ENCODE peak calls at places on chromosomes 4 and X, in six cellular contexts. L is MM.1S, B is fibroblast of lung, D is astrocyte, P is uterus, K is spleen. G is an unnamed sample.

GRCh38 chrX:18549643-18550042 is 122.3 kb downstream of the RS1 start:
- DNase-seq in L (no peak), B (no peak), D (peak; percentile 6), P (no peak), K (no peak), G (peak; percentile 9)

GRCh38 chrX:15929231-15929630 is 74.6 kb upstream of the AP1S2 start:
- DNase-seq in L (no peak), B (no peak), D (peak; percentile 3), P (no peak), K (no peak), G (no peak)

GRCh38 chr4:140806175-140806574 is 50.0 kb upstream of the TBC1D9 start:
- DNase-seq in L (no peak), B (no peak), D (no peak), P (no peak), K (no peak), G (no peak)

GRCh38 chr4:24369630-24370029 is 214.7 kb downstream of the DHX15 start:
- DNase-seq in L (no peak), B (no peak), D (no peak), P (no peak), K (no peak), G (no peak)

GRCh38 chrX:19725545-19726102 is 161.8 kb downstream of the SH3KBP1 start:
- DNase-seq in L (no peak), B (no peak), D (no peak), P (no peak), K (no peak), G (no peak)

GRCh38 chr4:24560770-24561415 is 23.5 kb downstream of the DHX15 start:
- DNase-seq in L (no peak), B (peak; percentile 47), D (peak; percentile 64), P (no peak), K (no peak), G (no peak)

GRCh38 chr4:163922302-163922701 is 427.8 kb downstream of the TMA16 start:
- DNase-seq in L (no peak), B (peak; percentile 14), D (no peak), P (no peak), K (no peak), G (no peak)

GRCh38 chrX:41300758-41301437 is 33.1 kb upstream of the DDX3X start:
- DNase-seq in L (no peak), B (peak; percentile 56), D (peak; percentile 36), P (no peak), K (no peak), G (no peak)

GRCh38 chr4:16083217-16084191 is at the start of gene PROM1:
- DNase-seq in L (no peak), B (no peak), D (no peak), P (no peak), K (peak; percentile 73), G (no peak)

GRCh38 chr4:184913356-184914143 is 87.8 kb upstream of the ACSL1 start:
- DNase-seq in L (no peak), B (no peak), D (no peak), P (no peak), K (no peak), G (no peak)

GRCh38 chrX:134371133-134371532 is 88.8 kb upstream of the HPRT1 start:
- DNase-seq in L (no peak), B (no peak), D (no peak), P (no peak), K (no peak), G (no peak)

GRCh38 chr4:163063891-163064290 is 102.8 kb downstream of the NAF1 start:
- DNase-seq in L (no peak), B (no peak), D (peak; percentile 38), P (no peak), K (no peak), G (no peak)

GRCh38 chrX:71828086-71828485 is 64.9 kb downstream of the CXorf49B start:
- DNase-seq in L (no peak), B (no peak), D (no peak), P (no peak), K (peak; percentile 62), G (no peak)

GRCh38 chr4:120749445-120750151 is 172.9 kb downstream of the PRDM5 start:
- DNase-seq in L (peak; percentile 99), B (no peak), D (no peak), P (no peak), K (no peak), G (no peak)

GRCh38 chr4:55547461-55547770 is 707 bp upstream of the CLOCK start:
- DNase-seq in L (no peak), B (peak; percentile 57), D (peak; percentile 47), P (no peak), K (peak; percentile 80), G (no peak)

GRCh38 chr4:177220376-177220775 is 89.3 kb upstream of the NEIL3 start:
- DNase-seq in L (no peak), B (peak; percentile 44), D (peak; percentile 74), P (no peak), K (no peak), G (no peak)

GRCh38 chr4:101232074-101232776 is 115.1 kb downstream of the PPP3CA start:
- DNase-seq in L (peak; percentile 58), B (peak; percentile 83), D (peak; percentile 85), P (no peak), K (no peak), G (no peak)

GRCh38 chr4:53598901-53599300 is 7.6 kb upstream of the LNX1 start:
- DNase-seq in L (no peak), B (no peak), D (peak; percentile 66), P (no peak), K (no peak), G (no peak)

GRCh38 chr4:17535906-17536305 is 20.9 kb downstream of the CLRN2 start:
- DNase-seq in L (no peak), B (no peak), D (no peak), P (no peak), K (no peak), G (no peak)

GRCh38 chr4:95102391-95102790 is 344.6 kb downstream of the BMPR1B start:
- DNase-seq in L (no peak), B (no peak), D (no peak), P (no peak), K (no peak), G (no peak)

GRCh38 chrX:9912341-9912740 is 54.8 kb upstream of the CLDN34 start:
- DNase-seq in L (no peak), B (peak; percentile 66), D (peak; percentile 20), P (no peak), K (no peak), G (no peak)

GRCh38 chr4:3257691-3258482 is 8.9 kb downstream of the MSANTD1 start:
- DNase-seq in L (no peak), B (peak; percentile 38), D (peak; percentile 73), P (peak; percentile 8), K (peak; percentile 75), G (peak; percentile 18)

GRCh38 chr4:31228068-31228467 is 507.9 kb downstream of the PCDH7 start:
- DNase-seq in L (no peak), B (no peak), D (no peak), P (no peak), K (no peak), G (no peak)

GRCh38 chrX:54640721-54641120 is 110.7 kb downstream of the GNL3L start:
- DNase-seq in L (no peak), B (peak; percentile 25), D (no peak), P (no peak), K (no peak), G (no peak)

GRCh38 chr4:185285632-185286393 is 76.4 kb downstream of the SNX25 start:
- DNase-seq in L (no peak), B (no peak), D (no peak), P (no peak), K (no peak), G (no peak)

GRCh38 chr4:176508780-176509331 is 189.1 kb downstream of the SPCS3 start:
- DNase-seq in L (no peak), B (no peak), D (no peak), P (no peak), K (no peak), G (no peak)

GRCh38 chr4:99847362-99847976 is 30.8 kb downstream of the DAPP1 start:
- DNase-seq in L (peak; percentile 90), B (no peak), D (no peak), P (no peak), K (no peak), G (no peak)

GRCh38 chr4:65954416-65954815 is 284.1 kb upstream of the EPHA5 start:
- DNase-seq in L (no peak), B (no peak), D (no peak), P (no peak), K (no peak), G (no peak)

GRCh38 chr4:8665406-8666360 is 73.1 kb downstream of the CPZ start:
- DNase-seq in L (no peak), B (no peak), D (no peak), P (no peak), K (peak; percentile 38), G (peak; percentile 7)

GRCh38 chrX:124634363-124634762 is 288.0 kb downstream of the SH2D1A start:
- DNase-seq in L (no peak), B (no peak), D (no peak), P (no peak), K (no peak), G (no peak)

GRCh38 chr4:176964116-176964691 is 171.5 kb upstream of the VEGFC start:
- DNase-seq in L (peak; percentile 14), B (no peak), D (no peak), P (no peak), K (no peak), G (no peak)

DNA sequence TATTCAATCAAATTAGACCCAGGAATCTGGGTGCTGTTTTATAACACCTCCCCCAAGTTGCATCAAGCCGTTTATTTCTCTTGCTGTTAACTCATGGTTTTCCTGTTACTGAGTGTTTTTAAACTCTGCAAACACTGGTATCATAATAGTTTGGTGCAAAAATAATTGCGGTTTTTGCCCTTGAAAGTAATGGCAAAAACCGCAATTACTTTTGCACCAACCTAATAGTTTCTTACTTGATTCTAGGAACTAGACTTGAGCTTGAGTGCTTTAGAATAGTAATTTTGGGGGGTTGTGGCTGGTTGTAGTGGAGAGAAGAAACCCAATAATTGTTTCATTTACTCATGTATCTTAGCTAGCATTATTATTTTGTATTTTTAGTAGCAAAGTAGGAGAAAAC is 156.6 kb downstream of the FHIP1A start:
- DNase-seq in L (no peak), B (no peak), D (no peak), P (no peak), K (no peak), G (no peak)
- H3K27me3 ChIP-seq in L (no peaks in the 10 kb centered on the region), B (peaks cover 2% of the 10 kb centered on the region), D (no peaks in the 10 kb centered on the region), P (no peaks in the 10 kb centered on the region), K (no peaks in the 10 kb centered on the region), G (no peaks in the 10 kb centered on the region)

GRCh38 chr4:134935320-134935719 is 733.7 kb upstream of the PABPC4L start:
- DNase-seq in L (peak; percentile 16), B (peak; percentile 1), D (no peak), P (no peak), K (no peak), G (no peak)
- TF ChIP-seq CTCF in L (peak; percentile 53), B (peak; percentile 26), D (no peak), P (no peak), K (no peak), G (peak; percentile 29)

GRCh38 chr4:103719320-103720204 is at the start of gene TACR3:
- DNase-seq in L (no peak), B (no peak), D (no peak), P (no peak), K (peak; percentile 65), G (no peak)
- H3K4me3 ChIP-seq in L (no peak within 1 kb of the TSS), B (peak within 1 kb of the TSS; percentile 30), D (peak within 1 kb of the TSS; percentile 37), P (no peak within 1 kb of the TSS), K (no peak within 1 kb of the TSS), G (peak within 1 kb of the TSS; percentile 33)

GRCh38 chrX:137430301-137430700 is 135.6 kb upstream of the ZIC3 start:
- DNase-seq in L (no peak), B (no peak), D (no peak), P (no peak), K (no peak), G (no peak)
- H3K27me3 ChIP-seq in L (no peaks in the 10 kb centered on the region), B (peaks cover 3% of the 10 kb centered on the region), D (peaks cover 27% of the 10 kb centered on the region), P (no peaks in the 10 kb centered on the region), K (peaks cover 28% of the 10 kb centered on the region), G (peaks cover 39% of the 10 kb centered on the region)

G was measured in kidney epithelial cell.